ENCODE peak calls at places on chromosomes 6 and 20, in five cellular contexts. T, G, X, R and Z are unnamed samples.

GRCh38 chr6:3489032-3489757 is 32.3 kb upstream of the SLC22A23 start:
- DNase-seq in X (no peak), T (no peak), G (no peak), R (no peak), Z (no peak)

GRCh38 chr20:48719598-48720255 is 108.1 kb downstream of the PREX1 start:
- DNase-seq in T (no peak), X (no peak), G (no peak), R (no peak), Z (no peak)

GRCh38 chr6:134438825-134439224 is 120.9 kb upstream of the SGK1 start:
- DNase-seq in T (no peak), X (no peak), R (no peak), G (no peak), Z (no peak)

GRCh38 chr20:15099130-15099529 is 761.7 kb upstream of the FLRT3 start:
- DNase-seq in X (no peak), R (no peak), T (no peak), G (no peak), Z (no peak)

GRCh38 chr20:21523398-21523868 is 9.6 kb upstream of the NKX2-2 start:
- DNase-seq in X (peak), R (no peak), T (no peak), G (no peak), Z (no peak)

GRCh38 chr6:149862901-149863595 is 1.1 kb downstream of the LRP11 start:
- DNase-seq in G (peak), X (peak), R (no peak), T (peak), Z (peak)

GRCh38 chr20:35049776-35050352 is 42.7 kb downstream of the TRPC4AP start:
- DNase-seq in T (no peak), G (no peak), R (no peak), X (no peak), Z (no peak)

GRCh38 chr6:75602897-75603395 is 1.3 kb downstream of the SENP6 start:
- DNase-seq in T (no peak), G (no peak), R (no peak), X (no peak), Z (no peak)

GRCh38 chr6:162615016-162615717 is 112.4 kb downstream of the PRKN start:
- DNase-seq in X (no peak), R (no peak), T (no peak), G (no peak), Z (no peak)

GRCh38 chr6:158043586-158044524 is 62.2 kb downstream of the SYNJ2 start:
- DNase-seq in X (no peak), R (no peak), G (no peak), T (no peak), Z (no peak)

GRCh38 chr6:147772724-147773123 is 264.2 kb downstream of the SAMD5 start:
- DNase-seq in G (no peak), X (no peak), T (no peak), R (no peak), Z (no peak)

GRCh38 chr20:56630086-56630493 is 984 bp downstream of the TFAP2C start:
- DNase-seq in X (peak), R (no peak), T (peak), G (no peak), Z (peak)

GRCh38 chr6:67640462-67640861 is 994.6 kb upstream of the ADGRB3 start:
- DNase-seq in R (no peak), X (no peak), T (no peak), G (no peak), Z (no peak)

GRCh38 chr6:31834367-31834703 is 6.8 kb downstream of the HSPA1B start:
- DNase-seq in T (peak), R (no peak), X (peak), G (no peak), Z (peak)

GRCh38 chr6:158049055-158050028 is 67.7 kb downstream of the SYNJ2 start:
- DNase-seq in R (no peak), T (no peak), G (no peak), X (peak), Z (no peak)

GRCh38 chr6:15474196-15474595 is 188.6 kb downstream of the DTNBP1 start:
- DNase-seq in G (no peak), X (no peak), T (no peak), R (no peak), Z (no peak)

GRCh38 chr20:13862245-13862644 is 77.4 kb downstream of the NDUFAF5 start:
- DNase-seq in T (no peak), G (no peak), R (no peak), X (no peak), Z (no peak)

GRCh38 chr6:69105288-69105687 is 470.2 kb downstream of the ADGRB3 start:
- DNase-seq in T (no peak), R (no peak), X (no peak), G (no peak), Z (no peak)

GRCh38 chr6:52643158-52643557 is 27.8 kb upstream of the TMEM14A start:
- DNase-seq in G (no peak), T (no peak), R (no peak), X (no peak), Z (no peak)

GRCh38 chr20:35883778-35884540 is 70.3 kb downstream of the SCAND1 start:
- DNase-seq in G (peak), X (peak), T (peak), R (peak), Z (peak)